ENCODE peak calls at places on chromosomes 7 and 10, in five cellular contexts. G is T-helper 17 cell; S is effector CD4-positive, alpha-beta T cell; L is stimulated activated CD4-positive, alpha-beta T cell treated with anti-CD3 and anti-CD28 coated beads, TNF-alpha, amount 100 ng/mL, for 24 hours; R is astrocyte of the spinal cord. D is an unnamed sample.

GRCh38 chr7:99139031-99139430 is 4.9 kb downstream of the SMURF1 start:
- DNase-seq in G (no peak), S (no peak), L (no peak), R (no peak), D (peak)

GRCh38 chr10:27660268-27660667 is 85.4 kb downstream of the MKX start:
- DNase-seq in L (no peak), S (no peak), G (no peak), R (no peak), D (no peak)

GRCh38 chr10:76939862-76940495 is 697.6 kb downstream of the KCNMA1 start:
- DNase-seq in S (no peak), R (no peak), G (no peak), L (no peak), D (no peak)

GRCh38 chr7:121204537-121204936 is 124.3 kb upstream of the WNT16 start:
- DNase-seq in G (no peak), R (no peak), L (no peak), S (no peak), D (no peak)

GRCh38 chr10:23630880-23631279 is 192.0 kb downstream of the OTUD1 start:
- DNase-seq in R (no peak), L (no peak), G (no peak), S (no peak), D (no peak)

GRCh38 chr7:47483604-47484273 is 98.2 kb downstream of the TNS3 start:
- DNase-seq in G (no peak), S (no peak), R (peak), L (no peak), D (no peak)

GRCh38 chr7:156174428-156174827 is 362.2 kb upstream of the SHH start:
- DNase-seq in L (no peak), S (no peak), R (no peak), G (no peak), D (no peak)

GRCh38 chr7:154777023-154777422 is 225.9 kb downstream of the PAXIP1 start:
- DNase-seq in R (no peak), S (no peak), L (no peak), G (no peak), D (peak)

GRCh38 chr7:42090806-42091205 is 146.2 kb downstream of the GLI3 start:
- DNase-seq in G (no peak), S (no peak), L (no peak), R (no peak), D (no peak)

GRCh38 chr7:387132-388022 is 97.4 kb downstream of the FOXL3 start:
- DNase-seq in L (no peak), S (no peak), R (no peak), G (no peak), D (no peak)

GRCh38 chr10:79982486-79982800 is 33.5 kb upstream of the SFTPD start:
- DNase-seq in S (no peak), R (no peak), G (no peak), L (no peak), D (no peak)

GRCh38 chr10:120735773-120736371 is 115.3 kb upstream of the WDR11 start:
- DNase-seq in R (peak), L (no peak), S (no peak), G (no peak), D (peak)

GRCh38 chr7:154892459-154892858 is 110.5 kb downstream of the PAXIP1 start:
- DNase-seq in G (no peak), L (no peak), R (no peak), S (no peak), D (peak)

GRCh38 chr7:89687266-89687665 is 467.0 kb upstream of the STEAP1 start:
- DNase-seq in S (no peak), L (no peak), G (no peak), R (no peak), D (no peak)

GRCh38 chr10:113704637-113705343 is 25.1 kb downstream of the CASP7 start:
- DNase-seq in G (no peak), S (no peak), R (peak), L (no peak), D (peak)

GRCh38 chr10:69696073-69696731 is 66.2 kb downstream of the FAM241B start:
- DNase-seq in R (peak), G (no peak), S (no peak), L (no peak), D (peak)

GRCh38 chr7:148084138-148084537 is 506.4 kb upstream of the C7orf33 start:
- DNase-seq in L (no peak), G (no peak), R (peak), S (no peak), D (peak)

GRCh38 chr10:14560274-14560673 is 214.4 kb downstream of the FAM107B start:
- DNase-seq in S (no peak), R (peak), G (no peak), L (peak), D (no peak)

GRCh38 chr7:22173884-22174573 is 182.9 kb downstream of the RAPGEF5 start:
- DNase-seq in R (no peak), G (no peak), L (no peak), S (no peak), D (peak)

GRCh38 chr7:159027091-159027802 is 117.4 kb downstream of the VIPR2 start:
- DNase-seq in L (no peak), S (no peak), R (no peak), G (no peak), D (peak)

GRCh38 chr10:44978570-44979280 is at the start of gene DEPP1:
- DNase-seq in G (no peak), R (peak), L (no peak), S (no peak), D (peak)

D was measured in AG20443.